ENCODE peak calls at places on chromosomes 4 and X, in ten cellular contexts. T is naive thymus-derived CD8-positive, alpha-beta T cell; K is epithelial cell of esophagus; G is uterus; O is heart left ventricle; D is CD8-positive, alpha-beta memory T cell; A is suprapubic skin; H is activated T-cell treated with anti-CD3 and anti-CD28 coated beads for 48 hours; P is ACHN; M is sciatic nerve. U is an unnamed sample.

GRCh38 chrX:46577116-46578005 is 3.8 kb downstream of the CHST7 start:
- DNase-seq in G (no peak), D (no peak), A (no peak), T (no peak), M (no peak), K (peak; percentile 35), P (no peak), H (no peak), O (no peak), U (no peak)

GRCh38 chr4:39362827-39363226 is 3.3 kb downstream of the RFC1 start:
- DNase-seq in D (no peak), M (no peak), A (no peak), P (no peak), T (no peak), K (no peak), H (no peak), G (no peak), O (no peak), U (no peak)

GRCh38 chr4:70306101-70306500 is 28.7 kb upstream of the CABS1 start:
- DNase-seq in M (no peak), P (no peak), G (no peak), K (no peak), T (no peak), O (no peak), D (no peak), H (no peak), A (no peak), U (no peak)

GRCh38 chrX:72620550-72621145 is 48.0 kb upstream of the HDAC8 start:
- DNase-seq in A (no peak), D (no peak), M (no peak), O (peak; percentile 37), P (peak; percentile 75), G (peak; percentile 56), K (peak; percentile 86), H (peak; percentile 31), T (no peak), U (no peak)

GRCh38 chrX:115573172-115573571 is 12.2 kb downstream of the PLS3 start:
- DNase-seq in K (no peak), T (no peak), M (no peak), A (no peak), G (no peak), D (no peak), H (no peak), P (no peak), O (no peak), U (no peak)

GRCh38 chr4:185874516-185875230 is 62.7 kb upstream of the SORBS2 start:
- DNase-seq in T (no peak), M (no peak), O (no peak), P (peak; percentile 24), H (no peak), G (no peak), D (no peak), A (no peak), K (peak; percentile 76), U (no peak)

GRCh38 chr4:1232661-1233621 is 16.0 kb downstream of the CTBP1 start:
- DNase-seq in D (no peak), H (no peak), O (peak; percentile 70), P (no peak), T (no peak), G (no peak), A (peak; percentile 67), M (no peak), K (no peak), U (no peak)

GRCh38 chr4:10582059-10582686 is 102.4 kb downstream of the CLNK start:
- DNase-seq in P (peak; percentile 56), G (peak; percentile 20), M (peak; percentile 62), A (no peak), D (no peak), T (peak; percentile 23), K (peak; percentile 71), H (no peak), O (peak; percentile 23), U (no peak)

GRCh38 chr4:31538877-31539276 is 818.7 kb downstream of the PCDH7 start:
- DNase-seq in D (no peak), M (no peak), G (no peak), K (no peak), H (no peak), O (no peak), A (no peak), P (no peak), T (no peak), U (no peak)

GRCh38 chrX:108186811-108187210 is 95.2 kb downstream of the ATG4A start:
- DNase-seq in A (no peak), T (no peak), O (no peak), G (no peak), H (no peak), P (peak; percentile 56), K (peak; percentile 74), D (no peak), M (no peak), U (no peak)

GRCh38 chr4:32010221-32010620 is 1290.1 kb downstream of the PCDH7 start:
- DNase-seq in M (no peak), T (no peak), G (no peak), H (no peak), A (no peak), K (peak; percentile 25), O (no peak), D (no peak), P (no peak), U (no peak)

GRCh38 chr4:168421671-168422070 is 58.6 kb downstream of the DDX60L start:
- DNase-seq in K (peak; percentile 85), P (no peak), O (no peak), M (no peak), D (no peak), A (no peak), T (no peak), H (no peak), G (no peak), U (peak; percentile 12)

GRCh38 chr4:102627831-102628523 is 126.8 kb downstream of the NFKB1 start:
- DNase-seq in O (no peak), A (no peak), M (no peak), D (no peak), K (peak; percentile 93), T (no peak), H (no peak), P (peak; percentile 30), G (no peak), U (no peak)

GRCh38 chr4:102281171-102281842 is 64.0 kb downstream of the SLC39A8 start:
- DNase-seq in G (no peak), D (no peak), O (no peak), T (no peak), H (no peak), A (no peak), M (no peak), P (no peak), K (no peak), U (no peak)

GRCh38 chr4:89489338-89489771 is 181.8 kb upstream of the GPRIN3 start:
- DNase-seq in H (no peak), P (no peak), K (no peak), M (no peak), D (no peak), O (no peak), T (no peak), G (no peak), A (no peak), U (no peak)

GRCh38 chr4:6085028-6085942 is 67.1 kb upstream of the C4orf50 start:
- DNase-seq in M (no peak), T (no peak), K (no peak), O (no peak), D (no peak), A (no peak), H (no peak), G (no peak), P (no peak), U (no peak)

GRCh38 chrX:39613508-39613921 is 484.2 kb downstream of the BCOR start:
- DNase-seq in H (no peak), T (peak; percentile 10), A (no peak), P (peak; percentile 14), K (no peak), G (peak; percentile 48), O (peak; percentile 41), M (no peak), D (no peak), U (no peak)

GRCh38 chrX:150455220-150455618 is 92.1 kb downstream of the MAMLD1 start:
- DNase-seq in A (no peak), T (no peak), P (no peak), G (no peak), K (no peak), M (no peak), H (no peak), O (no peak), D (no peak), U (no peak)

GRCh38 chr4:147182041-147182440 is 236.4 kb upstream of the TTC29 start:
- DNase-seq in G (no peak), T (no peak), M (no peak), P (no peak), K (no peak), H (no peak), D (no peak), O (no peak), A (no peak), U (no peak)

GRCh38 chr4:179536694-179537093 is 2094.5 kb upstream of the AGA start:
- DNase-seq in P (no peak), A (no peak), O (no peak), T (no peak), H (no peak), K (no peak), G (no peak), M (no peak), D (no peak), U (no peak)

GRCh38 chrX:43940811-43941210 is 32.4 kb downstream of the NDP start:
- DNase-seq in A (no peak), P (no peak), K (peak; percentile 64), H (no peak), T (no peak), G (no peak), O (no peak), D (no peak), M (no peak), U (no peak)

GRCh38 chr4:95910749-95911148 is 70.9 kb downstream of the PDHA2 start:
- DNase-seq in H (no peak), G (no peak), D (no peak), M (no peak), T (no peak), P (no peak), O (no peak), K (no peak), A (no peak), U (no peak)

GRCh38 chr4:3369781-3370660 is 71.7 kb upstream of the HGFAC start:
- DNase-seq in M (no peak), T (peak; percentile 54), O (peak; percentile 74), G (peak; percentile 51), P (no peak), K (peak; percentile 59), D (peak; percentile 44), H (peak; percentile 18), A (no peak), U (no peak)

GRCh38 chr4:149993030-149993429 is 85.2 kb upstream of the DCLK2 start:
- DNase-seq in O (no peak), G (no peak), P (no peak), H (no peak), T (no peak), M (no peak), D (no peak), K (no peak), A (no peak), U (no peak)

GRCh38 chr4:78145005-78145404 is 87.9 kb downstream of the FRAS1 start:
- DNase-seq in D (no peak), M (no peak), O (no peak), T (no peak), K (no peak), H (no peak), A (no peak), G (no peak), P (no peak), U (no peak)

GRCh38 chr4:83631066-83631465 is 95.2 kb downstream of the GPAT3 start:
- DNase-seq in M (no peak), P (no peak), D (no peak), H (no peak), G (no peak), O (no peak), T (no peak), K (no peak), A (no peak), U (no peak)

GRCh38 chrX:108199691-108200090 is 108.1 kb downstream of the ATG4A start:
- DNase-seq in M (no peak), O (no peak), H (no peak), T (no peak), P (peak; percentile 54), K (peak; percentile 43), G (no peak), A (no peak), D (no peak), U (no peak)

GRCh38 chr4:44632089-44632488 is 19.3 kb downstream of the YIPF7 start:
- DNase-seq in T (no peak), A (no peak), P (no peak), K (no peak), O (no peak), H (no peak), G (no peak), M (no peak), D (no peak), U (no peak)

U was measured in CMK.